ENCODE peak calls at places on chromosomes 6 and 20, in eight cellular contexts. One of them, this sample, is unnamed.

GRCh38 chr6:40555092-40555491 is 32.1 kb downstream of the LRFN2 start:
- DNase-seq in CD4-positive, alpha-beta T cell: no peak
- DNase-seq in stimulated activated CD4-positive, alpha-beta T cell treated with anti-CD3 and anti-CD28 coated beads, Interleukin-4, amount 100 ng/mL, for 1 hour: no peak
- DNase-seq in stimulated activated naive B cell treated with anti-CD40 and anti-IgM and Interleukin-4, amounts not matched to agents 10 μg/mL and 1 μg/mL and 100 μg/mL, for 72 hours: no peak
- DNase-seq in foreskin fibroblast: no peak
- DNase-seq in T-helper 17 cell: no peak
- DNase-seq in activated CD4-positive, alpha-beta memory T cell treated with anti-CD3 and anti-CD28 coated beads, Interleukin-2, amount 10 ng/mL, durations not matched to agents 7 days and 5 days: no peak
- DNase-seq in A549: no peak
- DNase-seq in this sample: no peak

GRCh38 chr6:136846046-136846445 is 23.7 kb downstream of the PEX7 start:
- DNase-seq in CD4-positive, alpha-beta T cell: no peak
- DNase-seq in stimulated activated CD4-positive, alpha-beta T cell treated with anti-CD3 and anti-CD28 coated beads, Interleukin-4, amount 100 ng/mL, for 1 hour: no peak
- DNase-seq in stimulated activated naive B cell treated with anti-CD40 and anti-IgM and Interleukin-4, amounts not matched to agents 10 μg/mL and 1 μg/mL and 100 μg/mL, for 72 hours: no peak
- DNase-seq in foreskin fibroblast: peak
- DNase-seq in T-helper 17 cell: no peak
- DNase-seq in activated CD4-positive, alpha-beta memory T cell treated with anti-CD3 and anti-CD28 coated beads, Interleukin-2, amount 10 ng/mL, durations not matched to agents 7 days and 5 days: peak
- DNase-seq in A549: peak
- DNase-seq in this sample: peak

GRCh38 chr6:121382467-121383121 is 48.3 kb upstream of the TBC1D32 start:
- DNase-seq in CD4-positive, alpha-beta T cell: no peak
- DNase-seq in stimulated activated CD4-positive, alpha-beta T cell treated with anti-CD3 and anti-CD28 coated beads, Interleukin-4, amount 100 ng/mL, for 1 hour: no peak
- DNase-seq in stimulated activated naive B cell treated with anti-CD40 and anti-IgM and Interleukin-4, amounts not matched to agents 10 μg/mL and 1 μg/mL and 100 μg/mL, for 72 hours: no peak
- DNase-seq in foreskin fibroblast: no peak
- DNase-seq in T-helper 17 cell: no peak
- DNase-seq in activated CD4-positive, alpha-beta memory T cell treated with anti-CD3 and anti-CD28 coated beads, Interleukin-2, amount 10 ng/mL, durations not matched to agents 7 days and 5 days: no peak
- DNase-seq in A549: peak
- DNase-seq in this sample: no peak

GRCh38 chr6:143642403-143642802 is 35.4 kb upstream of the PHACTR2 start:
- DNase-seq in CD4-positive, alpha-beta T cell: no peak
- DNase-seq in stimulated activated CD4-positive, alpha-beta T cell treated with anti-CD3 and anti-CD28 coated beads, Interleukin-4, amount 100 ng/mL, for 1 hour: no peak
- DNase-seq in stimulated activated naive B cell treated with anti-CD40 and anti-IgM and Interleukin-4, amounts not matched to agents 10 μg/mL and 1 μg/mL and 100 μg/mL, for 72 hours: no peak
- DNase-seq in foreskin fibroblast: no peak
- DNase-seq in T-helper 17 cell: no peak
- DNase-seq in activated CD4-positive, alpha-beta memory T cell treated with anti-CD3 and anti-CD28 coated beads, Interleukin-2, amount 10 ng/mL, durations not matched to agents 7 days and 5 days: no peak
- DNase-seq in A549: no peak
- DNase-seq in this sample: no peak

GRCh38 chr6:166152660-166153059 is 15.0 kb downstream of the TBXT start:
- DNase-seq in CD4-positive, alpha-beta T cell: no peak
- DNase-seq in stimulated activated CD4-positive, alpha-beta T cell treated with anti-CD3 and anti-CD28 coated beads, Interleukin-4, amount 100 ng/mL, for 1 hour: no peak
- DNase-seq in stimulated activated naive B cell treated with anti-CD40 and anti-IgM and Interleukin-4, amounts not matched to agents 10 μg/mL and 1 μg/mL and 100 μg/mL, for 72 hours: no peak
- DNase-seq in foreskin fibroblast: no peak
- DNase-seq in T-helper 17 cell: no peak
- DNase-seq in activated CD4-positive, alpha-beta memory T cell treated with anti-CD3 and anti-CD28 coated beads, Interleukin-2, amount 10 ng/mL, durations not matched to agents 7 days and 5 days: no peak
- DNase-seq in A549: no peak
- DNase-seq in this sample: no peak

GRCh38 chr20:63234693-63235398 is 859 bp upstream of the BIRC7 start:
- DNase-seq in CD4-positive, alpha-beta T cell: no peak
- DNase-seq in stimulated activated CD4-positive, alpha-beta T cell treated with anti-CD3 and anti-CD28 coated beads, Interleukin-4, amount 100 ng/mL, for 1 hour: peak
- DNase-seq in stimulated activated naive B cell treated with anti-CD40 and anti-IgM and Interleukin-4, amounts not matched to agents 10 μg/mL and 1 μg/mL and 100 μg/mL, for 72 hours: no peak
- DNase-seq in foreskin fibroblast: no peak
- DNase-seq in T-helper 17 cell: no peak
- DNase-seq in activated CD4-positive, alpha-beta memory T cell treated with anti-CD3 and anti-CD28 coated beads, Interleukin-2, amount 10 ng/mL, durations not matched to agents 7 days and 5 days: no peak
- DNase-seq in A549: peak
- DNase-seq in this sample: peak

GRCh38 chr6:45686841-45687569 is 309.3 kb upstream of the SUPT3H start:
- DNase-seq in CD4-positive, alpha-beta T cell: no peak
- DNase-seq in stimulated activated CD4-positive, alpha-beta T cell treated with anti-CD3 and anti-CD28 coated beads, Interleukin-4, amount 100 ng/mL, for 1 hour: no peak
- DNase-seq in stimulated activated naive B cell treated with anti-CD40 and anti-IgM and Interleukin-4, amounts not matched to agents 10 μg/mL and 1 μg/mL and 100 μg/mL, for 72 hours: no peak
- DNase-seq in foreskin fibroblast: no peak
- DNase-seq in T-helper 17 cell: no peak
- DNase-seq in activated CD4-positive, alpha-beta memory T cell treated with anti-CD3 and anti-CD28 coated beads, Interleukin-2, amount 10 ng/mL, durations not matched to agents 7 days and 5 days: no peak
- DNase-seq in A549: no peak
- DNase-seq in this sample: no peak

GRCh38 chr6:137045221-137045789 is 540 bp upstream of the IL20RA start:
- DNase-seq in CD4-positive, alpha-beta T cell: no peak
- DNase-seq in stimulated activated CD4-positive, alpha-beta T cell treated with anti-CD3 and anti-CD28 coated beads, Interleukin-4, amount 100 ng/mL, for 1 hour: no peak
- DNase-seq in stimulated activated naive B cell treated with anti-CD40 and anti-IgM and Interleukin-4, amounts not matched to agents 10 μg/mL and 1 μg/mL and 100 μg/mL, for 72 hours: no peak
- DNase-seq in foreskin fibroblast: no peak
- DNase-seq in T-helper 17 cell: no peak
- DNase-seq in activated CD4-positive, alpha-beta memory T cell treated with anti-CD3 and anti-CD28 coated beads, Interleukin-2, amount 10 ng/mL, durations not matched to agents 7 days and 5 days: no peak
- DNase-seq in A549: no peak
- DNase-seq in this sample: no peak

GRCh38 chr6:71608646-71609045 is 277.7 kb upstream of the RIMS1 start:
- DNase-seq in CD4-positive, alpha-beta T cell: no peak
- DNase-seq in stimulated activated CD4-positive, alpha-beta T cell treated with anti-CD3 and anti-CD28 coated beads, Interleukin-4, amount 100 ng/mL, for 1 hour: no peak
- DNase-seq in stimulated activated naive B cell treated with anti-CD40 and anti-IgM and Interleukin-4, amounts not matched to agents 10 μg/mL and 1 μg/mL and 100 μg/mL, for 72 hours: no peak
- DNase-seq in foreskin fibroblast: no peak
- DNase-seq in T-helper 17 cell: no peak
- DNase-seq in activated CD4-positive, alpha-beta memory T cell treated with anti-CD3 and anti-CD28 coated beads, Interleukin-2, amount 10 ng/mL, durations not matched to agents 7 days and 5 days: no peak
- DNase-seq in A549: no peak
- DNase-seq in this sample: peak

GRCh38 chr6:153117986-153118886 is 12.8 kb downstream of the RGS17 start:
- DNase-seq in CD4-positive, alpha-beta T cell: no peak
- DNase-seq in stimulated activated CD4-positive, alpha-beta T cell treated with anti-CD3 and anti-CD28 coated beads, Interleukin-4, amount 100 ng/mL, for 1 hour: no peak
- DNase-seq in stimulated activated naive B cell treated with anti-CD40 and anti-IgM and Interleukin-4, amounts not matched to agents 10 μg/mL and 1 μg/mL and 100 μg/mL, for 72 hours: no peak
- DNase-seq in foreskin fibroblast: peak
- DNase-seq in T-helper 17 cell: no peak
- DNase-seq in activated CD4-positive, alpha-beta memory T cell treated with anti-CD3 and anti-CD28 coated beads, Interleukin-2, amount 10 ng/mL, durations not matched to agents 7 days and 5 days: no peak
- DNase-seq in A549: peak
- DNase-seq in this sample: no peak

GRCh38 chr6:150142304-150142656 is 564 bp upstream of the PPP1R14C start:
- DNase-seq in CD4-positive, alpha-beta T cell: no peak
- DNase-seq in stimulated activated CD4-positive, alpha-beta T cell treated with anti-CD3 and anti-CD28 coated beads, Interleukin-4, amount 100 ng/mL, for 1 hour: no peak
- DNase-seq in stimulated activated naive B cell treated with anti-CD40 and anti-IgM and Interleukin-4, amounts not matched to agents 10 μg/mL and 1 μg/mL and 100 μg/mL, for 72 hours: no peak
- DNase-seq in foreskin fibroblast: peak
- DNase-seq in T-helper 17 cell: no peak
- DNase-seq in activated CD4-positive, alpha-beta memory T cell treated with anti-CD3 and anti-CD28 coated beads, Interleukin-2, amount 10 ng/mL, durations not matched to agents 7 days and 5 days: no peak
- DNase-seq in A549: no peak
- DNase-seq in this sample: no peak

GRCh38 chr6:126153661-126154060 is 167.3 kb downstream of the TRMT11 start:
- DNase-seq in CD4-positive, alpha-beta T cell: no peak
- DNase-seq in stimulated activated CD4-positive, alpha-beta T cell treated with anti-CD3 and anti-CD28 coated beads, Interleukin-4, amount 100 ng/mL, for 1 hour: no peak
- DNase-seq in stimulated activated naive B cell treated with anti-CD40 and anti-IgM and Interleukin-4, amounts not matched to agents 10 μg/mL and 1 μg/mL and 100 μg/mL, for 72 hours: no peak
- DNase-seq in foreskin fibroblast: peak
- DNase-seq in T-helper 17 cell: no peak
- DNase-seq in activated CD4-positive, alpha-beta memory T cell treated with anti-CD3 and anti-CD28 coated beads, Interleukin-2, amount 10 ng/mL, durations not matched to agents 7 days and 5 days: no peak
- DNase-seq in A549: no peak
- DNase-seq in this sample: no peak

GRCh38 chr20:59789641-59790040 is 143.8 kb downstream of the SYCP2 start:
- DNase-seq in CD4-positive, alpha-beta T cell: no peak
- DNase-seq in stimulated activated CD4-positive, alpha-beta T cell treated with anti-CD3 and anti-CD28 coated beads, Interleukin-4, amount 100 ng/mL, for 1 hour: no peak
- DNase-seq in stimulated activated naive B cell treated with anti-CD40 and anti-IgM and Interleukin-4, amounts not matched to agents 10 μg/mL and 1 μg/mL and 100 μg/mL, for 72 hours: no peak
- DNase-seq in foreskin fibroblast: no peak
- DNase-seq in T-helper 17 cell: no peak
- DNase-seq in activated CD4-positive, alpha-beta memory T cell treated with anti-CD3 and anti-CD28 coated beads, Interleukin-2, amount 10 ng/mL, durations not matched to agents 7 days and 5 days: no peak
- DNase-seq in A549: no peak
- DNase-seq in this sample: no peak

GRCh38 chr6:91387290-91388062 is 800.6 kb upstream of the MAP3K7 start:
- DNase-seq in CD4-positive, alpha-beta T cell: no peak
- DNase-seq in stimulated activated CD4-positive, alpha-beta T cell treated with anti-CD3 and anti-CD28 coated beads, Interleukin-4, amount 100 ng/mL, for 1 hour: no peak
- DNase-seq in stimulated activated naive B cell treated with anti-CD40 and anti-IgM and Interleukin-4, amounts not matched to agents 10 μg/mL and 1 μg/mL and 100 μg/mL, for 72 hours: no peak
- DNase-seq in foreskin fibroblast: no peak
- DNase-seq in T-helper 17 cell: no peak
- DNase-seq in activated CD4-positive, alpha-beta memory T cell treated with anti-CD3 and anti-CD28 coated beads, Interleukin-2, amount 10 ng/mL, durations not matched to agents 7 days and 5 days: no peak
- DNase-seq in A549: no peak
- DNase-seq in this sample: no peak

GRCh38 chr6:67694127-67694526 is 941.0 kb upstream of the ADGRB3 start:
- DNase-seq in CD4-positive, alpha-beta T cell: no peak
- DNase-seq in stimulated activated CD4-positive, alpha-beta T cell treated with anti-CD3 and anti-CD28 coated beads, Interleukin-4, amount 100 ng/mL, for 1 hour: no peak
- DNase-seq in stimulated activated naive B cell treated with anti-CD40 and anti-IgM and Interleukin-4, amounts not matched to agents 10 μg/mL and 1 μg/mL and 100 μg/mL, for 72 hours: no peak
- DNase-seq in foreskin fibroblast: no peak
- DNase-seq in T-helper 17 cell: no peak
- DNase-seq in activated CD4-positive, alpha-beta memory T cell treated with anti-CD3 and anti-CD28 coated beads, Interleukin-2, amount 10 ng/mL, durations not matched to agents 7 days and 5 days: no peak
- DNase-seq in A549: no peak
- DNase-seq in this sample: no peak

GRCh38 chr20:58614984-58615760 is 35.9 kb upstream of the STX16 start:
- DNase-seq in CD4-positive, alpha-beta T cell: no peak
- DNase-seq in stimulated activated CD4-positive, alpha-beta T cell treated with anti-CD3 and anti-CD28 coated beads, Interleukin-4, amount 100 ng/mL, for 1 hour: no peak
- DNase-seq in stimulated activated naive B cell treated with anti-CD40 and anti-IgM and Interleukin-4, amounts not matched to agents 10 μg/mL and 1 μg/mL and 100 μg/mL, for 72 hours: no peak
- DNase-seq in foreskin fibroblast: no peak
- DNase-seq in T-helper 17 cell: no peak
- DNase-seq in activated CD4-positive, alpha-beta memory T cell treated with anti-CD3 and anti-CD28 coated beads, Interleukin-2, amount 10 ng/mL, durations not matched to agents 7 days and 5 days: no peak
- DNase-seq in A549: no peak
- DNase-seq in this sample: no peak

GRCh38 chr6:105431226-105431625 is 28.3 kb upstream of the PREP start:
- DNase-seq in CD4-positive, alpha-beta T cell: no peak
- DNase-seq in stimulated activated CD4-positive, alpha-beta T cell treated with anti-CD3 and anti-CD28 coated beads, Interleukin-4, amount 100 ng/mL, for 1 hour: no peak
- DNase-seq in stimulated activated naive B cell treated with anti-CD40 and anti-IgM and Interleukin-4, amounts not matched to agents 10 μg/mL and 1 μg/mL and 100 μg/mL, for 72 hours: no peak
- DNase-seq in foreskin fibroblast: peak
- DNase-seq in T-helper 17 cell: no peak
- DNase-seq in activated CD4-positive, alpha-beta memory T cell treated with anti-CD3 and anti-CD28 coated beads, Interleukin-2, amount 10 ng/mL, durations not matched to agents 7 days and 5 days: no peak
- DNase-seq in A549: peak
- DNase-seq in this sample: peak

GRCh38 chr6:125867483-125867935 is 76.7 kb downstream of the NCOA7 start:
- DNase-seq in CD4-positive, alpha-beta T cell: no peak
- DNase-seq in stimulated activated CD4-positive, alpha-beta T cell treated with anti-CD3 and anti-CD28 coated beads, Interleukin-4, amount 100 ng/mL, for 1 hour: no peak
- DNase-seq in stimulated activated naive B cell treated with anti-CD40 and anti-IgM and Interleukin-4, amounts not matched to agents 10 μg/mL and 1 μg/mL and 100 μg/mL, for 72 hours: no peak
- DNase-seq in foreskin fibroblast: peak
- DNase-seq in T-helper 17 cell: no peak
- DNase-seq in activated CD4-positive, alpha-beta memory T cell treated with anti-CD3 and anti-CD28 coated beads, Interleukin-2, amount 10 ng/mL, durations not matched to agents 7 days and 5 days: no peak
- DNase-seq in A549: peak
- DNase-seq in this sample: peak

GRCh38 chr20:19438488-19438887 is 226.0 kb downstream of the SLC24A3 start:
- DNase-seq in CD4-positive, alpha-beta T cell: no peak
- DNase-seq in stimulated activated CD4-positive, alpha-beta T cell treated with anti-CD3 and anti-CD28 coated beads, Interleukin-4, amount 100 ng/mL, for 1 hour: no peak
- DNase-seq in stimulated activated naive B cell treated with anti-CD40 and anti-IgM and Interleukin-4, amounts not matched to agents 10 μg/mL and 1 μg/mL and 100 μg/mL, for 72 hours: no peak
- DNase-seq in foreskin fibroblast: no peak
- DNase-seq in T-helper 17 cell: no peak
- DNase-seq in activated CD4-positive, alpha-beta memory T cell treated with anti-CD3 and anti-CD28 coated beads, Interleukin-2, amount 10 ng/mL, durations not matched to agents 7 days and 5 days: no peak
- DNase-seq in A549: no peak
- DNase-seq in this sample: no peak

GRCh38 chr6:106558364-106558763 is 70.9 kb downstream of the RTN4IP1 start:
- DNase-seq in CD4-positive, alpha-beta T cell: no peak
- DNase-seq in stimulated activated CD4-positive, alpha-beta T cell treated with anti-CD3 and anti-CD28 coated beads, Interleukin-4, amount 100 ng/mL, for 1 hour: no peak
- DNase-seq in stimulated activated naive B cell treated with anti-CD40 and anti-IgM and Interleukin-4, amounts not matched to agents 10 μg/mL and 1 μg/mL and 100 μg/mL, for 72 hours: no peak
- DNase-seq in foreskin fibroblast: no peak
- DNase-seq in T-helper 17 cell: no peak
- DNase-seq in activated CD4-positive, alpha-beta memory T cell treated with anti-CD3 and anti-CD28 coated beads, Interleukin-2, amount 10 ng/mL, durations not matched to agents 7 days and 5 days: no peak
- DNase-seq in A549: no peak
- DNase-seq in this sample: no peak

GRCh38 chr20:64116541-64117423 is 9.4 kb upstream of the NPBWR2 start:
- DNase-seq in CD4-positive, alpha-beta T cell: no peak
- DNase-seq in stimulated activated CD4-positive, alpha-beta T cell treated with anti-CD3 and anti-CD28 coated beads, Interleukin-4, amount 100 ng/mL, for 1 hour: no peak
- DNase-seq in stimulated activated naive B cell treated with anti-CD40 and anti-IgM and Interleukin-4, amounts not matched to agents 10 μg/mL and 1 μg/mL and 100 μg/mL, for 72 hours: no peak
- DNase-seq in foreskin fibroblast: no peak
- DNase-seq in T-helper 17 cell: no peak
- DNase-seq in activated CD4-positive, alpha-beta memory T cell treated with anti-CD3 and anti-CD28 coated beads, Interleukin-2, amount 10 ng/mL, durations not matched to agents 7 days and 5 days: no peak
- DNase-seq in A549: no peak
- DNase-seq in this sample: peak

GRCh38 chr20:35135867-35136586 is 11.1 kb downstream of the EDEM2 start:
- DNase-seq in CD4-positive, alpha-beta T cell: no peak
- DNase-seq in stimulated activated CD4-positive, alpha-beta T cell treated with anti-CD3 and anti-CD28 coated beads, Interleukin-4, amount 100 ng/mL, for 1 hour: no peak
- DNase-seq in stimulated activated naive B cell treated with anti-CD40 and anti-IgM and Interleukin-4, amounts not matched to agents 10 μg/mL and 1 μg/mL and 100 μg/mL, for 72 hours: no peak
- DNase-seq in foreskin fibroblast: peak
- DNase-seq in T-helper 17 cell: no peak
- DNase-seq in activated CD4-positive, alpha-beta memory T cell treated with anti-CD3 and anti-CD28 coated beads, Interleukin-2, amount 10 ng/mL, durations not matched to agents 7 days and 5 days: no peak
- DNase-seq in A549: peak
- DNase-seq in this sample: peak

GRCh38 chr6:36754582-36755434 is 57.2 kb downstream of the RAB44 start:
- DNase-seq in CD4-positive, alpha-beta T cell: no peak
- DNase-seq in stimulated activated CD4-positive, alpha-beta T cell treated with anti-CD3 and anti-CD28 coated beads, Interleukin-4, amount 100 ng/mL, for 1 hour: no peak
- DNase-seq in stimulated activated naive B cell treated with anti-CD40 and anti-IgM and Interleukin-4, amounts not matched to agents 10 μg/mL and 1 μg/mL and 100 μg/mL, for 72 hours: no peak
- DNase-seq in foreskin fibroblast: no peak
- DNase-seq in T-helper 17 cell: no peak
- DNase-seq in activated CD4-positive, alpha-beta memory T cell treated with anti-CD3 and anti-CD28 coated beads, Interleukin-2, amount 10 ng/mL, durations not matched to agents 7 days and 5 days: no peak
- DNase-seq in A549: no peak
- DNase-seq in this sample: no peak

GRCh38 chr6:56725257-56725656 is 82.6 kb upstream of the DST start:
- DNase-seq in CD4-positive, alpha-beta T cell: no peak
- DNase-seq in stimulated activated CD4-positive, alpha-beta T cell treated with anti-CD3 and anti-CD28 coated beads, Interleukin-4, amount 100 ng/mL, for 1 hour: no peak
- DNase-seq in stimulated activated naive B cell treated with anti-CD40 and anti-IgM and Interleukin-4, amounts not matched to agents 10 μg/mL and 1 μg/mL and 100 μg/mL, for 72 hours: no peak
- DNase-seq in foreskin fibroblast: no peak
- DNase-seq in T-helper 17 cell: no peak
- DNase-seq in activated CD4-positive, alpha-beta memory T cell treated with anti-CD3 and anti-CD28 coated beads, Interleukin-2, amount 10 ng/mL, durations not matched to agents 7 days and 5 days: no peak
- DNase-seq in A549: no peak
- DNase-seq in this sample: no peak

GRCh38 chr20:54044156-54044555 is 26.2 kb downstream of the BCAS1 start:
- DNase-seq in CD4-positive, alpha-beta T cell: no peak
- DNase-seq in stimulated activated CD4-positive, alpha-beta T cell treated with anti-CD3 and anti-CD28 coated beads, Interleukin-4, amount 100 ng/mL, for 1 hour: no peak
- DNase-seq in stimulated activated naive B cell treated with anti-CD40 and anti-IgM and Interleukin-4, amounts not matched to agents 10 μg/mL and 1 μg/mL and 100 μg/mL, for 72 hours: no peak
- DNase-seq in foreskin fibroblast: peak
- DNase-seq in T-helper 17 cell: no peak
- DNase-seq in activated CD4-positive, alpha-beta memory T cell treated with anti-CD3 and anti-CD28 coated beads, Interleukin-2, amount 10 ng/mL, durations not matched to agents 7 days and 5 days: no peak
- DNase-seq in A549: no peak
- DNase-seq in this sample: no peak

GRCh38 chr6:46788791-46789190 is 4.4 kb upstream of the MEP1A start:
- DNase-seq in CD4-positive, alpha-beta T cell: no peak
- DNase-seq in stimulated activated CD4-positive, alpha-beta T cell treated with anti-CD3 and anti-CD28 coated beads, Interleukin-4, amount 100 ng/mL, for 1 hour: no peak
- DNase-seq in stimulated activated naive B cell treated with anti-CD40 and anti-IgM and Interleukin-4, amounts not matched to agents 10 μg/mL and 1 μg/mL and 100 μg/mL, for 72 hours: no peak
- DNase-seq in foreskin fibroblast: no peak
- DNase-seq in T-helper 17 cell: no peak
- DNase-seq in activated CD4-positive, alpha-beta memory T cell treated with anti-CD3 and anti-CD28 coated beads, Interleukin-2, amount 10 ng/mL, durations not matched to agents 7 days and 5 days: no peak
- DNase-seq in A549: no peak
- DNase-seq in this sample: no peak

GRCh38 chr20:50095476-50096078 is 17.4 kb downstream of the UBE2V1 start:
- DNase-seq in CD4-positive, alpha-beta T cell: no peak
- DNase-seq in stimulated activated CD4-positive, alpha-beta T cell treated with anti-CD3 and anti-CD28 coated beads, Interleukin-4, amount 100 ng/mL, for 1 hour: no peak
- DNase-seq in stimulated activated naive B cell treated with anti-CD40 and anti-IgM and Interleukin-4, amounts not matched to agents 10 μg/mL and 1 μg/mL and 100 μg/mL, for 72 hours: no peak
- DNase-seq in foreskin fibroblast: no peak
- DNase-seq in T-helper 17 cell: no peak
- DNase-seq in activated CD4-positive, alpha-beta memory T cell treated with anti-CD3 and anti-CD28 coated beads, Interleukin-2, amount 10 ng/mL, durations not matched to agents 7 days and 5 days: no peak
- DNase-seq in A549: no peak
- DNase-seq in this sample: no peak

GRCh38 chr6:117538615-117539014 is 56.1 kb downstream of the DCBLD1 start:
- DNase-seq in CD4-positive, alpha-beta T cell: no peak
- DNase-seq in stimulated activated CD4-positive, alpha-beta T cell treated with anti-CD3 and anti-CD28 coated beads, Interleukin-4, amount 100 ng/mL, for 1 hour: no peak
- DNase-seq in stimulated activated naive B cell treated with anti-CD40 and anti-IgM and Interleukin-4, amounts not matched to agents 10 μg/mL and 1 μg/mL and 100 μg/mL, for 72 hours: no peak
- DNase-seq in foreskin fibroblast: no peak
- DNase-seq in T-helper 17 cell: no peak
- DNase-seq in activated CD4-positive, alpha-beta memory T cell treated with anti-CD3 and anti-CD28 coated beads, Interleukin-2, amount 10 ng/mL, durations not matched to agents 7 days and 5 days: no peak
- DNase-seq in A549: no peak
- DNase-seq in this sample: no peak

GRCh38 chr20:15561707-15562106 is 1011.5 kb downstream of the KIF16B start:
- DNase-seq in CD4-positive, alpha-beta T cell: no peak
- DNase-seq in stimulated activated CD4-positive, alpha-beta T cell treated with anti-CD3 and anti-CD28 coated beads, Interleukin-4, amount 100 ng/mL, for 1 hour: no peak
- DNase-seq in stimulated activated naive B cell treated with anti-CD40 and anti-IgM and Interleukin-4, amounts not matched to agents 10 μg/mL and 1 μg/mL and 100 μg/mL, for 72 hours: no peak
- DNase-seq in foreskin fibroblast: no peak
- DNase-seq in T-helper 17 cell: no peak
- DNase-seq in activated CD4-positive, alpha-beta memory T cell treated with anti-CD3 and anti-CD28 coated beads, Interleukin-2, amount 10 ng/mL, durations not matched to agents 7 days and 5 days: no peak
- DNase-seq in A549: no peak
- DNase-seq in this sample: no peak

GRCh38 chr6:129592516-129593232 is 117.3 kb downstream of the ARHGAP18 start:
- DNase-seq in CD4-positive, alpha-beta T cell: no peak
- DNase-seq in stimulated activated CD4-positive, alpha-beta T cell treated with anti-CD3 and anti-CD28 coated beads, Interleukin-4, amount 100 ng/mL, for 1 hour: peak
- DNase-seq in stimulated activated naive B cell treated with anti-CD40 and anti-IgM and Interleukin-4, amounts not matched to agents 10 μg/mL and 1 μg/mL and 100 μg/mL, for 72 hours: no peak
- DNase-seq in foreskin fibroblast: peak
- DNase-seq in T-helper 17 cell: no peak
- DNase-seq in activated CD4-positive, alpha-beta memory T cell treated with anti-CD3 and anti-CD28 coated beads, Interleukin-2, amount 10 ng/mL, durations not matched to agents 7 days and 5 days: no peak
- DNase-seq in A549: no peak
- DNase-seq in this sample: no peak

GRCh38 chr6:144083172-144083571 is 12.2 kb downstream of the SF3B5 start:
- DNase-seq in CD4-positive, alpha-beta T cell: no peak
- DNase-seq in stimulated activated CD4-positive, alpha-beta T cell treated with anti-CD3 and anti-CD28 coated beads, Interleukin-4, amount 100 ng/mL, for 1 hour: no peak
- DNase-seq in stimulated activated naive B cell treated with anti-CD40 and anti-IgM and Interleukin-4, amounts not matched to agents 10 μg/mL and 1 μg/mL and 100 μg/mL, for 72 hours: no peak
- DNase-seq in foreskin fibroblast: no peak
- DNase-seq in T-helper 17 cell: no peak
- DNase-seq in activated CD4-positive, alpha-beta memory T cell treated with anti-CD3 and anti-CD28 coated beads, Interleukin-2, amount 10 ng/mL, durations not matched to agents 7 days and 5 days: no peak
- DNase-seq in A549: no peak
- DNase-seq in this sample: no peak

GRCh38 chr6:25056130-25056529 is 120.4 kb upstream of the RIPOR2 start:
- DNase-seq in CD4-positive, alpha-beta T cell: peak
- DNase-seq in stimulated activated CD4-positive, alpha-beta T cell treated with anti-CD3 and anti-CD28 coated beads, Interleukin-4, amount 100 ng/mL, for 1 hour: peak
- DNase-seq in stimulated activated naive B cell treated with anti-CD40 and anti-IgM and Interleukin-4, amounts not matched to agents 10 μg/mL and 1 μg/mL and 100 μg/mL, for 72 hours: peak
- DNase-seq in foreskin fibroblast: no peak
- DNase-seq in T-helper 17 cell: peak
- DNase-seq in activated CD4-positive, alpha-beta memory T cell treated with anti-CD3 and anti-CD28 coated beads, Interleukin-2, amount 10 ng/mL, durations not matched to agents 7 days and 5 days: peak
- DNase-seq in A549: no peak
- DNase-seq in this sample: no peak

GRCh38 chr6:101722991-101723579 is 329.6 kb downstream of the GRIK2 start:
- DNase-seq in CD4-positive, alpha-beta T cell: no peak
- DNase-seq in stimulated activated CD4-positive, alpha-beta T cell treated with anti-CD3 and anti-CD28 coated beads, Interleukin-4, amount 100 ng/mL, for 1 hour: no peak
- DNase-seq in stimulated activated naive B cell treated with anti-CD40 and anti-IgM and Interleukin-4, amounts not matched to agents 10 μg/mL and 1 μg/mL and 100 μg/mL, for 72 hours: no peak
- DNase-seq in foreskin fibroblast: peak
- DNase-seq in T-helper 17 cell: no peak
- DNase-seq in activated CD4-positive, alpha-beta memory T cell treated with anti-CD3 and anti-CD28 coated beads, Interleukin-2, amount 10 ng/mL, durations not matched to agents 7 days and 5 days: no peak
- DNase-seq in A549: peak
- DNase-seq in this sample: peak

GRCh38 chr6:118896339-118897136 is 2.6 kb downstream of the ASF1A start:
- DNase-seq in CD4-positive, alpha-beta T cell: no peak
- DNase-seq in stimulated activated CD4-positive, alpha-beta T cell treated with anti-CD3 and anti-CD28 coated beads, Interleukin-4, amount 100 ng/mL, for 1 hour: no peak
- DNase-seq in stimulated activated naive B cell treated with anti-CD40 and anti-IgM and Interleukin-4, amounts not matched to agents 10 μg/mL and 1 μg/mL and 100 μg/mL, for 72 hours: no peak
- DNase-seq in foreskin fibroblast: peak
- DNase-seq in T-helper 17 cell: no peak
- DNase-seq in activated CD4-positive, alpha-beta memory T cell treated with anti-CD3 and anti-CD28 coated beads, Interleukin-2, amount 10 ng/mL, durations not matched to agents 7 days and 5 days: no peak
- DNase-seq in A549: peak
- DNase-seq in this sample: peak

This sample was measured in PC-9.